ENCODE peak calls at places on chromosomes 12 and 14, in five cellular contexts. Q is A549, R is K562, S is GM12878, W is SK-N-SH. U is an unnamed sample.

GRCh38 chr14:97179573-97179972 is 382.4 kb downstream of the VRK1 start:
- DNase-seq in W (no peak), R (no peak), Q (no peak), S (no peak), U (no peak)

GRCh38 chr12:108231909-108232434 is 102.9 kb downstream of the WSCD2 start:
- DNase-seq in S (no peak), Q (no peak), R (no peak), W (no peak), U (no peak)

GRCh38 chr12:2605301-2605700 is 189.5 kb upstream of the FKBP4 start:
- DNase-seq in S (no peak), Q (no peak), R (no peak), W (no peak), U (no peak)

GRCh38 chr14:61601923-61602732 is 93.2 kb upstream of the HIF1A start:
- DNase-seq in W (no peak), Q (no peak), R (no peak), S (no peak), U (no peak)

GRCh38 chr12:99618657-99619056 is 28.9 kb upstream of the GARIN6 start:
- DNase-seq in Q (no peak), W (no peak), R (no peak), S (no peak), U (no peak)

GRCh38 chr12:23628836-23629235 is 320.6 kb downstream of the SOX5 start:
- DNase-seq in S (no peak), Q (no peak), R (no peak), W (no peak), U (no peak)

GRCh38 chr12:128643106-128643651 is 180.6 kb downstream of the SLC15A4 start:
- DNase-seq in Q (no peak), W (no peak), S (no peak), R (no peak), U (no peak)

GRCh38 chr12:24244231-24244630 is 294.8 kb upstream of the SOX5 start:
- DNase-seq in R (no peak), S (no peak), W (no peak), Q (no peak), U (no peak)

GRCh38 chr12:45762185-45763110 is 32.9 kb downstream of the ARID2 start:
- DNase-seq in R (peak), W (peak), Q (peak), S (no peak), U (peak)

GRCh38 chr12:116559330-116560080 is at the start of gene MAP1LC3B2:
- DNase-seq in S (peak), Q (no peak), R (peak), W (no peak), U (peak)

GRCh38 chr14:101110729-101111619 is 207.5 kb upstream of the RTL1 start:
- DNase-seq in W (peak), R (no peak), S (no peak), Q (no peak), U (no peak)

GRCh38 chr14:73625686-73626085 is 13.4 kb downstream of the ACOT6 start:
- DNase-seq in S (no peak), W (no peak), R (no peak), Q (no peak), U (no peak)

GRCh38 chr14:60933920-60934655 is 46.8 kb downstream of the TRMT5 start:
- DNase-seq in Q (no peak), S (no peak), W (no peak), R (peak), U (no peak)

GRCh38 chr12:89225401-89225800 is 126.9 kb downstream of the DUSP6 start:
- DNase-seq in R (no peak), W (no peak), S (no peak), Q (no peak), U (peak)

GRCh38 chr12:39572551-39572950 is 47.1 kb downstream of the ABCD2 start:
- DNase-seq in S (no peak), Q (no peak), W (no peak), R (no peak), U (no peak)

GRCh38 chr14:85071447-85071846 is 458.5 kb upstream of the FLRT2 start:
- DNase-seq in R (no peak), Q (no peak), S (no peak), W (no peak), U (no peak)

GRCh38 chr14:91029451-91030217 is 30.8 kb downstream of the RPS6KA5 start:
- DNase-seq in R (no peak), W (no peak), S (no peak), Q (no peak), U (no peak)

GRCh38 chr12:49535921-49536525 is 2.8 kb upstream of the KCNH3 start:
- DNase-seq in W (no peak), S (no peak), Q (no peak), R (no peak), U (no peak)

GRCh38 chr12:76024942-76025600 is 6.5 kb downstream of the PHLDA1 start:
- DNase-seq in S (no peak), Q (peak), W (no peak), R (no peak), U (peak)

GRCh38 chr12:72241552-72241951 is 30.6 kb upstream of the TRHDE start:
- DNase-seq in W (no peak), Q (no peak), R (no peak), S (no peak), U (no peak)

GRCh38 chr12:72246370-72246769 is 25.8 kb upstream of the TRHDE start:
- DNase-seq in R (no peak), W (no peak), Q (no peak), S (no peak), U (peak)
- TF ChIP-seq RCOR1 in R (no peak), W (no peak), Q (no peak), S (no peak), U (no peak)

DNA sequence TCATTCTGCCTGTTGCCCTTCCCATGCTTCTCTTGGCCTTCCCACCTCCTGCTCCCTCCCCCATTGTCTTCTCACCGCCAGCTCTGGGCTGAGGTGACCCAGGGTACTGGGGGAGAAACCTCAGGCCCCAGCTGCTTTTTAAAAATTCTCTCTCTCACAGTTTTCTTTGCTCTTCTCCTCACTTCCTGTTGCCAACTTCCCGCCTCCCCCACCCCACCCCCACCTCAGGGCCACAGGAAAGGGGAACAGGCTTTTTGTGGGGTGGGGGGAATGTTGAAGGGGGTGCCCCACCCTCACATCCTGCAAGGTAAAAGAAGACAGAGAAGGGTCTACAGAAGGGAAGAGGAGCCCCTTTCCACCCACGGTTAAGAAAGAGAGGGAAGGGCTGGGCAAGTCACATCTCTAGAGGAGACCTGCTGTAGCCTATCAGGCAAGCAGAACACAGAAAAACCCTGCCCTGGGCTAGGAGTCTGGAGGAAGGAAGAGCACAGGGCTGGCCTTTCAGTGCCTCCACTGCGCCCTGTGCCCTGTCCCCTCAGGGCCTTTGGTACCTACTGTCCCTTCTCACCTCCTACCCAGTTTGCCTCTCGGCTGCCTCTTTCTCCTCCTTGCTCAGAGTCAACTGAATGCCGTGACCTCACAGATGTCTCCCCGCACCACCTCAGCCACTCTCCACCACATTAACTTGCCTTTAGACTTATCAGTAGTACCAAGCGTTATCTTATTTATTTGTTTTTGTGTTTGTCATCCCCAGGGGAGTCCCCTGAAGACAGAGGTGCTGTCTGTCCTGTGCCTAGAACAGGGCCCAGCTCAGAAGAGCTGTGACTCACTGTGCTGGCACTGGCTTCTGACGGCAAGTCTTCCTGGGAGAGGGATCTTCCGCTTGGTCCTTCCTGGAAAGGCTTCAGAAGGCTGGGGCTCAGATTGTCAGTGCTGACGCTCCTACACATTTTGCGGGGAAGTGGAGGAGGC is 1.7 kb downstream of the ARHGAP9 start:
- DNase-seq in R (peak), W (no peak), Q (no peak), S (peak), U (peak)
- TF ChIP-seq RCOR1 in R (no peak), W (no peak), Q (no peak), S (no peak), U (no peak)

GRCh38 chr12:6424848-6425247 is 19.9 kb upstream of the CD27 start:
- DNase-seq in Q (no peak), W (no peak), R (peak), S (no peak), U (no peak)

GRCh38 chr12:6425588-6426531 is 18.9 kb upstream of the CD27 start:
- DNase-seq in R (no peak), W (no peak), Q (no peak), S (no peak), U (peak)

GRCh38 chr12:6424008-6424347 is 20.8 kb upstream of the CD27 start:
- DNase-seq in Q (no peak), W (no peak), S (no peak), R (no peak), U (no peak)

GRCh38 chr12:6428326-6428725 is 16.4 kb upstream of the CD27 start:
- DNase-seq in R (no peak), S (no peak), Q (no peak), W (no peak), U (no peak)

DNA sequence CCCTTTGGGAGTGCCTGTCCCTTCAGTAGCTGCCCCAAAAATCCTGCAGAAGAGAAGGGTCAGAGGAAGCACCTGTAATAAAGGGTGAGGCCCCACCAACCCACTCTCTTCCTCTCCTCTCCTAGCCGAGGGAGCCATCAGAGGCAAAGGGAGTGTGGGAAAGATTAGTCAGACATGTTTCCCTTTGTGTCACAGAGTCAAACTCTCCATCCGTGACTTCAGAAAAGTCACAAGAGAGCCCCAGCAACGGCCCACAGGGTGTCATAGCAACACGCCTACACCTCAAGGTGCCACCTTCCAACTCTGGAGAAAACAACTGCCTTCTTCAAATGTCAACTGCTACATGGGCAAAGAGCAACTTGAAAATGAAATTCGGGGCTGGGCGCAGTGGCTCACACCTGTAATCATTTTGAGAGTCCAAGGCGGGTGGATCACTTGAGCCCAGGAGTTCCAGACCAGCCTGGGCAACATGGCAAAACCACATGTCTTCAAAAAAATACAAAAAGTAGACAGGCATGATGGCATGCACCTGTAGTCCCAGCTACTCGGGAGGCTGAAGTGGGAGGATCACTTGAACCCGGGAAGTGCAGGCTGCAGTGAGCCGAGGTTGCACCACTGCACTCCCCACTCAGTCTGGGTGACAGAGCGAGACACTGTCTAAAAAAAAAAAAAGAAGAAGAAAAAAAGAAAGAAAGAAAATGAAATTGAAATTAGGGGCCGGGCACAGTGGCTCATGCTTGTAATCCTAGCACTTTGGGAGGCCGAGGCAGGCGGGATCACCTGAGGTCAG is 17.7 kb upstream of the CD27 start:
- DNase-seq in W (no peak), R (no peak), Q (no peak), S (peak), U (no peak)
- TF ChIP-seq RCOR1 in W (no peak), R (no peak), Q (no peak), S (no peak), U (no peak)

GRCh38 chr14:55713496-55713895 is 133.5 kb downstream of the KTN1 start:
- DNase-seq in Q (no peak), S (no peak), W (no peak), R (no peak), U (no peak)

GRCh38 chr14:55718551-55718950 is 138.5 kb downstream of the KTN1 start:
- DNase-seq in Q (no peak), S (no peak), R (no peak), W (no peak), U (no peak)

GRCh38 chr14:55717621-55718020 is 137.6 kb downstream of the KTN1 start:
- DNase-seq in S (no peak), W (no peak), Q (no peak), R (no peak), U (no peak)

GRCh38 chr14:55712505-55712904 is 132.5 kb downstream of the KTN1 start:
- DNase-seq in W (no peak), S (no peak), Q (no peak), R (no peak), U (no peak)

DNA sequence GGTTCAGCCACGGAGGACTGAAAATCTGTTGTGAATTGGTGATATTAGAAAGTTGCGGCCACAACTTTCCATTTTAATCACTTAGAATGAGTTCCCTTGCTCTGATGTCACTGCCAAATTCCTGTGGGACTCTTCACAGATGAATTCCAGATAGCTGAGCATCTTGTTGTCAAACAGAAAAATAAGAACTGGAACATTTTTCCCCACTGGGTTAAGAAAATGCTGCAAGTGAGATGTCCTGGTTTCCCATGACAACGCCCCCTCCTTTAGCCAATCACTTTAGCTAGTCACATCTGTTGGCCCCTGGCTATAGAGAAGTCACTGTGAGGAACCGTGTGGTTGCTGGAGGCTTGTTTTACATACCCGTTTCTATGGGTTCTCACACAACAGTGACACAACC is 135.9 kb downstream of the KTN1 start:
- DNase-seq in S (no peak), W (no peak), Q (no peak), R (no peak), U (peak)
- TF ChIP-seq RCOR1 in S (no peak), W (no peak), Q (no peak), R (no peak), U (no peak)